ENCODE peak calls at places on chromosomes 13 and 19, in six cellular contexts. J is right lobe of liver, Z is pancreas, C is endodermal cell, U is GM06990, P is OCI-LY7. W is an unnamed sample.

GRCh38 chr13:38902551-38902950 is 88.1 kb downstream of the STOML3 start:
- DNase-seq in J (no peak), Z (no peak), C (no peak), U (no peak), P (no peak), W (no peak)

GRCh38 chr13:114314074-114314912 is at the start of gene CHAMP1:
- DNase-seq in J (peak; percentile 97), Z (peak; percentile 97), C (peak; percentile 95), U (peak; percentile 99), P (peak; percentile 89), W (peak; percentile 96)

GRCh38 chr19:5339950-5340636 is 519 bp downstream of the PTPRS start:
- DNase-seq in J (no peak), Z (peak; percentile 30), C (peak; percentile 85), U (peak; percentile 48), P (peak; percentile 51), W (peak; percentile 68)

GRCh38 chr19:6126335-6126974 is 9.0 kb upstream of the ACSBG2 start:
- DNase-seq in J (no peak), Z (no peak), C (peak; percentile 52), U (peak; percentile 48), P (peak; percentile 71), W (peak; percentile 63)

GRCh38 chr13:98483636-98484288 is 93.1 kb downstream of the STK24 start:
- DNase-seq in J (no peak), Z (no peak), C (no peak), U (no peak), P (no peak), W (no peak)

GRCh38 chr13:90103099-90103784 is 1244.2 kb upstream of the MIR17HG start:
- DNase-seq in J (no peak), Z (no peak), C (no peak), U (no peak), P (no peak), W (no peak)

GRCh38 chr13:41693434-41693833 is 236.1 kb downstream of the RGCC start:
- DNase-seq in J (no peak), Z (no peak), C (no peak), U (no peak), P (no peak), W (no peak)

GRCh38 chr19:50478901-50479715 is 2.5 kb upstream of the GARIN5A start:
- DNase-seq in J (no peak), Z (no peak), C (peak; percentile 86), U (no peak), P (peak; percentile 23), W (no peak)

GRCh38 chr19:4966591-4966990 is 2.3 kb upstream of the KDM4B start:
- DNase-seq in J (no peak), Z (no peak), C (no peak), U (no peak), P (no peak), W (no peak)

GRCh38 chr13:101690871-101691270 is 238.4 kb downstream of the ITGBL1 start:
- DNase-seq in J (no peak), Z (no peak), C (no peak), U (no peak), P (no peak), W (no peak)

GRCh38 chr13:51971520-51972426 is 39.5 kb downstream of the ATP7B start:
- DNase-seq in J (no peak), Z (no peak), C (no peak), U (no peak), P (no peak), W (no peak)

GRCh38 chr19:13078897-13079541 is 23.6 kb downstream of the LYL1 start:
- DNase-seq in J (no peak), Z (no peak), C (peak; percentile 51), U (no peak), P (no peak), W (no peak)

GRCh38 chr13:74136089-74136658 is 2.0 kb upstream of the KLF12 start:
- DNase-seq in J (peak; percentile 50), Z (peak; percentile 17), C (no peak), U (no peak), P (peak; percentile 36), W (peak; percentile 22)

GRCh38 chr13:31207630-31208549 is 8.1 kb downstream of the B3GLCT start:
- DNase-seq in J (no peak), Z (no peak), C (no peak), U (no peak), P (no peak), W (no peak)

GRCh38 chr13:25214371-25215252 is 42.5 kb upstream of the AMER2 start:
- DNase-seq in J (no peak), Z (no peak), C (no peak), U (no peak), P (no peak), W (no peak)

GRCh38 chr19:15223649-15224371 is 8.4 kb downstream of the EPHX3 start:
- DNase-seq in J (no peak), Z (no peak), C (peak; percentile 68), U (no peak), P (no peak), W (no peak)
- TF ChIP-seq CTCF in J (no peak), Z (no peak), C (no peak), U (no peak), P (no peak), W (no peak)

GRCh38 chr13:79336971-79337370 is 69.1 kb downstream of the RBM26 start:
- DNase-seq in J (no peak), Z (no peak), C (peak; percentile 47), U (no peak), P (no peak), W (no peak)

GRCh38 chr13:79341202-79341601 is 64.9 kb downstream of the RBM26 start:
- DNase-seq in J (no peak), Z (no peak), C (no peak), U (no peak), P (no peak), W (no peak)

GRCh38 chr13:79338343-79338742 is 67.7 kb downstream of the RBM26 start:
- DNase-seq in J (no peak), Z (no peak), C (no peak), U (no peak), P (no peak), W (no peak)

GRCh38 chr13:79346300-79346914 is 59.6 kb downstream of the RBM26 start:
- DNase-seq in J (no peak), Z (no peak), C (no peak), U (no peak), P (no peak), W (no peak)

GRCh38 chr13:79340490-79340889 is 65.6 kb downstream of the RBM26 start:
- DNase-seq in J (no peak), Z (no peak), C (no peak), U (no peak), P (no peak), W (no peak)
- TF ChIP-seq CTCF in J (no peak), Z (no peak), C (peak; percentile 34), U (no peak), P (peak; percentile 55), W (no peak)

DNA sequence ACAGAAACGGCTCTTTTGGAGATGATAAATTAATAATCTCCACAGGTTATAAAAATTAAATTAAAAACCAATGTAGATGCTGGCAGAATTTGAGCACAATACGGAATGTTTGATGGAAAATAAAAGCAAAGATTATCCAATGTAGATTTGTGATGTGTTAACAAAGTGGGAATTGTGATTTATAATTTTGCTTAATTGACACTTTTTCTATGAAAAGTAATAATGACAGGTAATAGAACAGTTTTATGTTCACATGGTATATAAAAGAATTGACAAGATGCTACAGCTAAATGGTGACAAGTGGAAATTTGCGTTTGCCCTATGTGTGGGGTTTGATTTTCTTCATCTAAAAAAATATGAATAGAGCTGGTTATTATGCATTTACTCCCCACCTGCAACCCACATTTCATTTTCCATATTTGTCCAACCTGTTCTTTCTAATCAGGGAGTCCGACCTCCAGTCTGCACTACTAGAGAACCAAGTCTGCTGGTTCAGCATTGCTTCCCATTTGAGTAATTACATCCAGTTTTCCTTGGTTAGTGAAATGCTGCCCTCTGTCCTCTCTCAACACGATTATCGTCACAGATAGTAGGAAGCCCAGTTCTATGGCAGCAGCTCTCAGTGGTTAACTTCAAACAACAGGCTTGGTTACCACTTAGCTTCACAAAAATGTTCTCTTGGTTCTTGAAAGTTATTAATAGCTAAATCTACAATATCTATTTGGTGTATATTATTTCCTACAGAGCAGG is 61.4 kb upstream of the SLITRK1 start:
- DNase-seq in J (no peak), Z (peak; percentile 11), C (no peak), U (no peak), P (no peak), W (no peak)
- TF ChIP-seq CTCF in J (no peak), Z (no peak), C (peak; percentile 28), U (no peak), P (no peak), W (no peak)

DNA sequence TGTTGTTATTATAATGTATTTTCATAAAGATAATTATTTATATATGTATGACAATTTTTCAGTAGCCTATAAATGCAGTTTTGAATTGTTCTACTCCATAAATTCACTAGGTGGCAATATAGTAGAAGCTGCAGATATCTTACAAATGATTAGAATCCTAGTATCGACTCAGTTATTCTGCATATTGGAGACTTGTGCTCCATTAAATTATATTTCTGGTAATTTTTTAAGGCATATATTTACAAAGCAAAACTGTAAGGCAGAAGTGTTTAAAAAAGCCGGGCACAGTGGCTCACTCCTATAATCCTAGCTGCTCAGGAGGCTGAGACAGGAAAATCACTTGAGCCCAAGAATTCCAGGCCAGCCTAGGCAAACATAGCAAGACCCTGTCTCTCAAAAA is 58.7 kb downstream of the DPY19L3 start:
- DNase-seq in J (no peak), Z (no peak), C (no peak), U (no peak), P (peak; percentile 13), W (no peak)
- TF ChIP-seq CTCF in J (peak; percentile 50), Z (no peak), C (peak; percentile 61), U (peak; percentile 27), P (peak; percentile 73), W (no peak)

GRCh38 chr19:44549507-44549906 is 20.0 kb upstream of the CEACAM20 start:
- DNase-seq in J (no peak), Z (no peak), C (no peak), U (no peak), P (no peak), W (no peak)

GRCh38 chr19:44551850-44552249 is 22.4 kb upstream of the CEACAM20 start:
- DNase-seq in J (no peak), Z (no peak), C (no peak), U (no peak), P (no peak), W (no peak)

GRCh38 chr19:44554641-44555246 is 25.3 kb upstream of the CEACAM20 start:
- DNase-seq in J (no peak), Z (no peak), C (no peak), U (no peak), P (no peak), W (no peak)

GRCh38 chr19:44552324-44552723 is 22.8 kb upstream of the CEACAM20 start:
- DNase-seq in J (no peak), Z (peak; percentile 32), C (peak; percentile 96), U (peak; percentile 12), P (peak; percentile 41), W (peak; percentile 33)

GRCh38 chr19:44553478-44554171 is 24.1 kb upstream of the CEACAM20 start:
- DNase-seq in J (no peak), Z (no peak), C (no peak), U (no peak), P (no peak), W (no peak)
- TF ChIP-seq CTCF in J (no peak), Z (no peak), C (no peak), U (no peak), P (no peak), W (no peak)